ENCODE peak calls at places on chromosome 16, in five cellular contexts. F, R, X, N and Y are unnamed samples.

GRCh38 chr16:71943887-71944286 is 48.6 kb downstream of the IST1 start:
- DNase-seq in F (no peak), R (no peak), X (no peak), N (no peak), Y (no peak)

GRCh38 chr16:27421961-27422740 is 20.2 kb downstream of the IL21R start:
- DNase-seq in F (no peak), R (no peak), X (no peak), N (no peak), Y (no peak)

GRCh38 chr16:75398333-75398732 is 35.0 kb downstream of the CFDP1 start:
- DNase-seq in F (no peak), R (no peak), X (no peak), N (no peak), Y (no peak)

GRCh38 chr16:69564845-69565610 is 738 bp upstream of the NFAT5 start:
- DNase-seq in F (no peak), R (peak), X (peak), N (no peak), Y (no peak)

GRCh38 chr16:67326472-67327309 is at the start of the genes KCTD19 and LRRC36:
- DNase-seq in F (peak), R (peak), X (no peak), N (peak), Y (peak)

GRCh38 chr16:26491271-26491670 is 575.5 kb upstream of the C16orf82 start:
- DNase-seq in F (no peak), R (no peak), X (no peak), N (peak), Y (no peak)

GRCh38 chr16:78184554-78185183 is 85.2 kb downstream of the WWOX start:
- DNase-seq in F (no peak), R (no peak), X (peak), N (no peak), Y (no peak)

GRCh38 chr16:66880288-66881013 is at the start of gene PDP2:
- DNase-seq in F (peak), R (peak), X (peak), N (peak), Y (peak)

GRCh38 chr16:68450741-68451140 is 2.4 kb upstream of the SMPD3 start:
- DNase-seq in F (no peak), R (no peak), X (no peak), N (no peak), Y (no peak)

GRCh38 chr16:57966133-57966805 is 4.7 kb downstream of the CNGB1 start:
- DNase-seq in F (no peak), R (no peak), X (peak), N (peak), Y (no peak)

GRCh38 chr16:35862242-35862641 is 2402.8 kb downstream of the TP53TG3F start:
- DNase-seq in F (no peak), R (no peak), X (no peak), N (no peak), Y (no peak)

GRCh38 chr16:13245713-13246377 is 344.4 kb downstream of the SHISA9 start:
- DNase-seq in F (no peak), R (no peak), X (no peak), N (no peak), Y (no peak)

GRCh38 chr16:4682616-4683254 is 10.6 kb upstream of the NUDT16L1 start:
- DNase-seq in F (peak), R (peak), X (no peak), N (peak), Y (no peak)

GRCh38 chr16:23594186-23594585 is 1.9 kb downstream of the NDUFAB1 start:
- DNase-seq in F (no peak), R (no peak), X (no peak), N (no peak), Y (no peak)

GRCh38 chr16:66115373-66115772 is 251.1 kb upstream of the CDH5 start:
- DNase-seq in F (no peak), R (peak), X (no peak), N (no peak), Y (no peak)

GRCh38 chr16:15775209-15775608 is 81.6 kb downstream of the MYH11 start:
- DNase-seq in F (no peak), R (peak), X (peak), N (no peak), Y (no peak)

GRCh38 chr16:11356573-11357331 is 11.5 kb downstream of the RMI2 start:
- DNase-seq in F (peak), R (peak), X (peak), N (peak), Y (no peak)

GRCh38 chr16:27776556-27776955 is 226.6 kb downstream of the KATNIP start:
- DNase-seq in F (no peak), R (no peak), X (no peak), N (no peak), Y (no peak)

GRCh38 chr16:68526782-68527145 is 12.3 kb upstream of the ZFP90 start:
- DNase-seq in F (no peak), R (no peak), X (no peak), N (no peak), Y (no peak)

GRCh38 chr16:48164907-48165715 is 9.3 kb upstream of the ABCC12 start:
- DNase-seq in F (peak), R (peak), X (peak), N (peak), Y (peak)

GRCh38 chr16:24540575-24541240 is 1.3 kb downstream of the RBBP6 start:
- DNase-seq in F (no peak), R (peak), X (peak), N (peak), Y (no peak)

GRCh38 chr16:89099905-89100304 is 6.3 kb downstream of the ACSF3 start:
- DNase-seq in F (no peak), R (no peak), X (peak), N (no peak), Y (no peak)

GRCh38 chr16:79651363-79651762 is 50.8 kb upstream of the MAF start:
- DNase-seq in F (no peak), R (no peak), X (peak), N (no peak), Y (no peak)

GRCh38 chr16:636206-637080 is at the start of gene METTL26:
- DNase-seq in F (peak), R (peak), X (peak), N (peak), Y (peak)
- TF ChIP-seq CTCF in F (no peak), R (no peak), X (no peak), N (peak), Y (no peak)

DNA sequence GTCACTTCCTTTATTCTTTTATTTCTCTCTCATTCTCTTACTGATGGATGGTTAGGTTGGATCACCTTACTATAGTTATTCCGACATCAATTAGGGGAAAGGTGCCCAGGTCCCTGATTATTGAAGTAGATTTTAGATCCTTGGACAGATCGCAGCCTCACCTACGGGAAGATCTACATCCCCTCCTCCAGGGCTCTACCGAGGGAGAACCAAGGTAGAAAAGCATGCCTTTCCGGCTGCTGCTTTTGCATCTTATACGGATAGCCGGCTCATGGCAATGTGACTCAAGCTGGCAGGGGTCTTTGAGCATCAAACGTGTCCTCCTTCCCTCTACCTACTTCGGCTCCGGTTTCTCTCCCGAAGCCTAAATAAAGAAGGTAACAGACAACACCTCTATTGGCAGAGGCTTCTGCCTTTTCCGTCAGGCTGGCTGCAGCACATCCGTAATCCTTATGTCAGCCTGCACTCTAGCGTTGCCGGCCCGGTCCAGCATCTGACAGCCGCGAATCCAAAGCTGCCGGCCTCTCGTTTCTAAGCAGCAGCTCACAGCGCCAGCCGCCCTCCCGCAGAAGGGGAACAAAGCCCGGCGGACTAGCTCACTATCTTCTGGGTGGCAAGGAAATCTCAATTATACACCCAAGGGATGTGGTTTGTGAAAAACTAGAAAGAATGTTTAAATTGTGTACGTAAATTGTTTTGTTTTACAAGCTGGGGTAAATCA is 46.9 kb downstream of the IRX6 start:
- DNase-seq in F (peak), R (peak), X (peak), N (peak), Y (peak)
- TF ChIP-seq CTCF in F (peak), R (peak), X (peak), N (peak), Y (peak)

GRCh38 chr16:86403541-86404163 is 106.7 kb upstream of the FOXF1 start:
- DNase-seq in F (no peak), R (no peak), X (no peak), N (no peak), Y (no peak)
- TF ChIP-seq CTCF in F (no peak), R (no peak), X (no peak), N (no peak), Y (no peak)

GRCh38 chr16:74107795-74108610 is 188.6 kb upstream of the PSMD7 start:
- DNase-seq in F (peak), R (peak), X (peak), N (peak), Y (no peak)
- TF ChIP-seq CTCF in F (peak), R (peak), X (peak), N (peak), Y (peak)

DNA sequence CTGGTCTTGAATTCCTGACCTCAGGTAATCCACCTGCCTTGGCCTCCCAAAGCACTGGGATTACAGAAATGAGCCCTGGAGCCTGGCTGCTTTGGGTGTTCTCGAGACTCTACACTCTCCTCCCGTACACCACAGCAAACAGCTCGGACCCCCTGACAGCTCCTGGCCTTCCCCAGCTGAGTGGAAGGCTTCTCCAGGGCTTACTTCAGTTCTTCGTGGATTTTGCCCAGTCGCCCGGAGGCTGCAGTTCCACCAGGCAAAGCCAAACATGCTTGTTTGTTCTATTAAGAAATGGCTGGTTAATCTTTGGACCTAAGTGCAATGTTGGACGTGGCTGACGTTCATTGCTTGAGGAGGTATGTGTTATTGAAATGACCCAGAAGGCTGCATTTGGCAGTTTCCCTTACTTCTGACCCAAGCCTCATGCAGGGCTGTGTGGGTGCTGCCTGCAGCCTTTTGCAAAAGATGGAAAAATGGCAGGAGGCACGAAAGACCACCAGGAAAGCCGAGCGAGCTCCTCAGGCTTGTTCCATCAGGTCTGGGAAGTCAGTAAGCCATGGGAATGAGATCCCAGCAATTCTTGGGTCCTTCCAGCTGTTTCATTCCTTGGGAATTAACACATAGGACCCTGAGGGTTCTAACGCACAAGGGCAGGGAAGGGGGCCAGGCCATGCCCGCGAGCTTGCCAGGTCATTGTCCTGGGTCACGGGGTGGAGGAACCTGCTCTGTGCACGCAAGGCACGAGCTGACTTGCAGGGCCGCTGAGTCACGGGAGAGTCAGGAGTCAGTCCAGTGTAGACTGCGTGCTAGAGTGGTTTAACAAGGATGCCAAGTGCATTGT is 23.9 kb upstream of the KLHDC4 start:
- DNase-seq in F (no peak), R (no peak), X (peak), N (no peak), Y (no peak)
- TF ChIP-seq CTCF in F (no peak), R (no peak), X (no peak), N (no peak), Y (no peak)

GRCh38 chr16:49856741-49857330 is 924 bp upstream of the ZNF423 start:
- DNase-seq in F (peak), R (peak), X (peak), N (peak), Y (peak)
- TF ChIP-seq CTCF in F (no peak), R (peak), X (peak), N (no peak), Y (no peak)

DNA sequence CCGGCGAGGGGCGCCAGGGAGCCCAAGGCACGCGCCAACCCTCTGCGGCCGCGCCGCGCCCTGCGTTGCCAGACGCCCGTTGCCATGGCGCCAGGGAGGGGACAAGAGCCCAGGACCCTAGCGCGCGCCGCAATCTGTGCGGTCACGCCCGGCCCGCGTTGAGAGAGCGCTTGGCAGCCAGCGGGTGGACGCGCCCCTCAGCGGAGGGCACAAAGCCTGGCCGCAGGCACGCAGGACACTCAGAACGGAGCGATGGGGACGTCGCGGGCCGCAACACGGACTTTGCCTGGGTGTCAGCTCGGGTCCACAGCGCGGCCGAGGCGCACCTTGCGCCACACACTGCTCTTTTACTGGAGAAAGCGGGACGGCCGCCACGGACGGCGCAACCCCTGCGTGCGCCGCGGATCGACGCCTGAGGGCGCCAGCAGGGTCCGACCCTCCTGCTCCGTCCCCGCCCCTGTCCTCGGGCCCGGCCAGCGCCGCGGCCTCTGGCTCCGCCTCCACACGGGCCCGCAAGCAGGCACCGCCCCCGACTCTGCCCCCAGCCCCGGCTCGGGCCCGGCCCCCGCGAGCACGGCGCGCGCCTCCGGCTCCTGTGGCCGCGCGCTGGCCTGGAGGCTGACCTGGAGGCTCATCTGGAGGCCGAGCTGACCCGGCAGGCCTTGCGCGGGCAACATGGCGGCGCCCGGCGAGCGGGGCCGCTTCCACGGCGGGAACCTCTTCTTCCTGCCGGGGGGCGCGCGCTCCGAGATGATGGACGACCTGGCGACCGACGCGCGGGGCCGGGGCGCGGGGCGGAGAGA is at the start of gene GFER:
- DNase-seq in F (peak), R (peak), X (peak), N (peak), Y (peak)
- TF ChIP-seq CTCF in F (peak), R (peak), X (peak), N (peak), Y (peak)